ENCODE peak calls at places on chromosomes 4 and X, in four cellular contexts. Q, M, Y and O are unnamed samples.

GRCh38 chrX:15418041-15418706 is 34.0 kb upstream of the VEGFD start:
- DNase-seq in Q (peak; percentile 88), Y (no peak), M (no peak), O (no peak)

GRCh38 chrX:120468071-120468470 is 1.0 kb downstream of the LAMP2 start:
- DNase-seq in Q (no peak), M (no peak), Y (no peak), O (no peak)

GRCh38 chrX:7202206-7202605 is 54.3 kb upstream of the PUDP start:
- DNase-seq in Y (no peak), Q (no peak), M (no peak), O (no peak)

GRCh38 chr4:141759796-141760425 is 123.5 kb downstream of the IL15 start:
- DNase-seq in Q (peak; percentile 24), Y (no peak), M (no peak), O (no peak)

GRCh38 chr4:11427201-11427996 is 1.3 kb downstream of the HS3ST1 start:
- DNase-seq in M (no peak), Y (no peak), Q (no peak), O (peak; percentile 14)

GRCh38 chr4:8860892-8861575 is 10.6 kb downstream of the HMX1 start:
- DNase-seq in Q (no peak), M (no peak), Y (no peak), O (peak; percentile 71)

GRCh38 chrX:24956828-24957227 is 58.9 kb downstream of the ARX start:
- DNase-seq in Q (peak; percentile 19), M (no peak), Y (no peak), O (no peak)

GRCh38 chr4:106048250-106048931 is 153.1 kb downstream of the NPNT start:
- DNase-seq in Y (no peak), Q (peak; percentile 77), M (no peak), O (no peak)

GRCh38 chrX:275967-276587 is 5.1 kb upstream of the PLCXD1 start:
- DNase-seq in Y (no peak), Q (peak; percentile 37), M (peak; percentile 73), O (peak; percentile 78)

GRCh38 chr4:8461086-8461485 is 20.5 kb downstream of the TRMT44 start:
- DNase-seq in Y (no peak), M (peak; percentile 37), Q (no peak), O (no peak)

GRCh38 chr4:31655328-31655727 is 935.2 kb downstream of the PCDH7 start:
- DNase-seq in Q (peak; percentile 17), Y (no peak), M (no peak), O (no peak)

DNA sequence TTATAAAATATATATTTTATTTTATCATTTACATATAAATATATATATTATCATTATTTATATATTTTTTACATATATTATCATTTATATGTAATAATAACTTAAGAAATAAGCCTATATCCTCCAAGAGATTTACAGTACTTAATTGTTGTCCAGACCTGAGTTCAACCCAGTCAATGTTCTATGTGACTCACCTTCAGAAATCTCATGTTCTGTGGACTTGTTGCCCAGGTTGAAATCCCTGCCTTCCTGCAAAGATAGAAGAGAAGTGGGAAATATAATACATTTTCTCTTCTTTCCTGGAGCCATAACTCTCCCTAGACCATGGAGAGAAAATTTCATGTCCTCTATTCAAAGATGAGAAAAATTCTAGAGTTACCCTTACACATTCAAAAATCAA is 247.3 kb downstream of the PARM1 start:
- DNase-seq in M (no peak), Q (no peak), Y (no peak), O (no peak)
- TF ChIP-seq USF2 in M (no peak), Q (no peak), Y (no peak), O (no peak)

GRCh38 chr4:892780-893179 is 39.3 kb downstream of the GAK start:
- DNase-seq in Q (no peak), Y (no peak), M (no peak), O (no peak)

GRCh38 chr4:889516-889915 is 42.6 kb downstream of the GAK start:
- DNase-seq in M (no peak), Q (no peak), Y (no peak), O (no peak)

GRCh38 chr4:890036-890695 is 42.0 kb downstream of the GAK start:
- DNase-seq in Q (no peak), M (no peak), Y (no peak), O (no peak)

GRCh38 chr4:893276-893994 is 38.7 kb downstream of the GAK start:
- DNase-seq in M (no peak), Q (no peak), Y (no peak), O (no peak)

DNA sequence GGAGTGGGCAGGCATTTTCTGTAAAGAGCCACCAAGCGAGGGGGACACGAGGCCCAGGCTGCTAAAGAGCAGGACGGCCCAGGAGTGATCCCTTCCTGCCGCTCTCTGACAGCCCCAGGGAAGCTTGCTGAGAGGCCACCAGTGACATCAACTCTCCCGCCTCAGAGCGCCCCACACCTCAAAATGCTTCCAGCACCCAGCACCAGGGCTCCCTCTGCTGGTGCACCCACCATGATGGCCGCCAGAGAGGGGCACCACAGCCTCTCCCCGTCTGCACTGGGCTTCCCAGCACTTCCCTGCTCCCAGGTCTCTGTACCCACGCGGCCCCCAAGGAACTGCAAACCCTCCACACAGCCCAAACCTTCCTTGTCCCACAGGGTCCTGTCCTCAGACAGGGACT is 40.4 kb downstream of the GAK start:
- DNase-seq in Q (no peak), Y (no peak), M (peak; percentile 10), O (peak; percentile 74)
- TF ChIP-seq USF2 in Q (no peak), Y (no peak), M (no peak), O (no peak)

GRCh38 chr4:85823295-85823694 is 348.3 kb downstream of the ARHGAP24 start:
- DNase-seq in Q (peak; percentile 62), M (no peak), Y (no peak), O (no peak)

GRCh38 chr4:85829276-85830051 is 354.5 kb downstream of the ARHGAP24 start:
- DNase-seq in Y (no peak), Q (peak; percentile 66), M (no peak), O (no peak)

GRCh38 chr4:85828295-85828910 is 353.5 kb downstream of the ARHGAP24 start:
- DNase-seq in Q (peak; percentile 56), M (no peak), Y (no peak), O (no peak)

GRCh38 chr4:85824166-85824945 is 349.4 kb downstream of the ARHGAP24 start:
- DNase-seq in M (no peak), Y (no peak), Q (no peak), O (no peak)

DNA sequence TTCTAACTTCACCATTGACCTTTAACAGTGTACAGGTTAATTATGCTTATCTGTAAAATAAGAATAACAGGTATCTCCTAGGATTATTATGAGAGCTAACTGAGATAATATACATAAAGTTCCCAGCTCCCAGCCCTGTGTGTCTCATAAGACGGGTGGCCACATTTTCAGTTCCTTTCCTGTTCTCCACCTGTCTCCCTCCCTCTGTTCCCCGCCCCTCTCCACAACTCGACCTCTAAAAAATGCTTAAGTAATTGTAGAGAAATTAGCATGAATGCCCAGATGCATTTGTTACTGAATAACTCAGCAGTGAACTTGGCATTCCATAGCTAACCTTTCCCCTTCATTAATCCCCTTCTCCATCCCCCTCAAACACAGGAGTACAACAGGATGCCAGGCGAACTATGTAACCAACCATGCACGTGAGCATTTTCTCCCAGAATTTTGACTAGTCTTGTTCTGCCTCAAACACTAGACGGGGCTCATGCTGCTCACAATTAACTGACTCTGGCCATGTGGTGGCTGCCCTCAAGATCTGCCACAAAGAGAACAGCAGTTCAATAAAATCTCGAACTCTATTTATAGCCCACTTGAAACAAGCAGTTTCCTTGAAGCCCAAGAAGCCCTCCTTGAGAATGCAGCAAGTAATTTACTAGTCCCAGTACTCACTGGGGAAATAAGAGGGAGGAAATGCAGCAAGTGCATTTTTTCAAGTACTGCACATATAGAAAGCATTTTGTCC is 351.2 kb downstream of the ARHGAP24 start:
- DNase-seq in Y (no peak), Q (peak; percentile 58), M (peak; percentile 35), O (peak; percentile 34)
- TF ChIP-seq USF2 in Y (no peak), Q (no peak), M (no peak), O (peak; percentile 30)

GRCh38 chrX:11269006-11269405 is 24.2 kb upstream of the AMELX start:
- DNase-seq in Y (no peak), Q (no peak), M (no peak), O (no peak)

GRCh38 chrX:11272863-11273262 is 20.4 kb upstream of the AMELX start:
- DNase-seq in M (no peak), Q (no peak), Y (no peak), O (no peak)

GRCh38 chrX:11272290-11272689 is 20.9 kb upstream of the AMELX start:
- DNase-seq in M (no peak), Q (no peak), Y (no peak), O (no peak)

GRCh38 chrX:11269996-11270395 is 23.2 kb upstream of the AMELX start:
- DNase-seq in Q (no peak), M (no peak), Y (no peak), O (no peak)

DNA sequence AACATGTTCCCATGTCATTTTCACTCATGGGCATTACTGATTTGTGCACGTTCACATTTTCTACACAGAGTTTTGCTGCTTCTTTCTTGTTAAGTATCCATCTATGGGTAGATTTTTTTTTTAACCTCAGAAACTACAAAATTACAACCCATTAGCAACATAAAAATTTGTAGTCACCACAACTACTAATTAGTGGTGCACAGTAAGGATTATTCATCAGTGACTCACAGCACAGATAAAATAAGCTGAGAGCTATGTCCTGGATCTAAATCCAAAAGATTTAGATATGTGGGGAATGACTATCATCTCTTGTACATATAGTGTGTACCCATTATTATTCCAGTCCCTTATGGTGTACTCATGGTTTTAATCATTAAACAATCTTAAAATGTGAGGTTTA is 19.7 kb upstream of the AMELX start:
- DNase-seq in Y (no peak), M (no peak), Q (peak; percentile 53), O (no peak)
- TF ChIP-seq USF2 in Y (no peak), M (no peak), Q (no peak), O (no peak)

GRCh38 chr4:138163171-138163570 is 79.0 kb downstream of the SLC7A11 start:
- DNase-seq in Q (no peak), M (no peak), Y (no peak), O (no peak)

GRCh38 chr4:138164218-138164617 is 77.9 kb downstream of the SLC7A11 start:
- DNase-seq in Y (no peak), M (no peak), Q (no peak), O (no peak)

GRCh38 chr4:138161351-138161750 is 80.8 kb downstream of the SLC7A11 start:
- DNase-seq in Y (no peak), M (no peak), Q (no peak), O (no peak)

GRCh38 chr4:138162259-138162658 is 79.9 kb downstream of the SLC7A11 start:
- DNase-seq in Q (no peak), Y (no peak), M (no peak), O (no peak)

DNA sequence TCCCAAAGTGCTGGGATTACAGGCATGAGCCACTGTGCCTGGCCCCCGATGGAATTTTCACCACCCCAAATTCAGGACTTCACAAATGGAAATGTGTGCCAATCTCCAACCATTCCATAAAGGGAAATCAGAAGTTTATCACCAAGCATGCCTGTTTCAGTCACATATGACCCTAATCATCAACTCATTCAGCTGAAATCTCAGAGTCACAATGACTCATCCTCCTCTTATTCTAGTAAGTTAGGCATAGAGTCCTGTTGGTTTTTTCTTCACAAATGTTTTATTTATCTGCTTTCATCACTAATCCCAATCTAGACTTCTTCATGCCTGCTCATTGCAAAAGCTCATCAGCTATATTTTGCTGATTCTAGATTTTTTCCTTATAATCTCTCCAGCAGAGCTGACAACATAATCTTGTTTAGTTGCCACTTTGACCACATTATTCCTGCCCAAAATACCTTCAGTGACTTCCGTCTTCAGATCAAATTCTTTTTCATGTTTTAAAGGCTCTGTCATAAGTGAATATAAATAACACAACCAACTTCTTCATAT is 83.3 kb downstream of the SLC7A11 start:
- DNase-seq in Q (peak; percentile 91), M (no peak), Y (no peak), O (no peak)
- TF ChIP-seq USF2 in Q (no peak), M (no peak), Y (no peak), O (no peak)